ENCODE peak calls at places on chromosomes 12 and 14, in five cellular contexts. Y is breast epithelium; G is HepG2; X is CD8-positive, alpha-beta memory T cell; T is retina. S is an unnamed sample.

GRCh38 chr12:65525501-65526141 is 247.1 kb downstream of the MSRB3 start:
- DNase-seq in Y (no peak), G (no peak), X (no peak), T (no peak), S (no peak)

GRCh38 chr14:62244221-62244620 is 482.0 kb downstream of the SNAPC1 start:
- DNase-seq in Y (no peak), G (no peak), X (no peak), T (no peak), S (no peak)

GRCh38 chr12:53452159-53453077 is 516 bp downstream of the PCBP2 start:
- DNase-seq in Y (peak), G (peak), X (peak), T (peak), S (peak)

GRCh38 chr14:25150934-25151790 is 101.2 kb upstream of the STXBP6 start:
- DNase-seq in Y (no peak), G (peak), X (no peak), T (no peak), S (peak)

GRCh38 chr14:90755661-90756304 is 60.4 kb downstream of the TTC7B start:
- DNase-seq in Y (no peak), G (no peak), X (no peak), T (no peak), S (no peak)

GRCh38 chr12:118328486-118329340 is 44.0 kb downstream of the TAOK3 start:
- DNase-seq in Y (no peak), G (no peak), X (no peak), T (no peak), S (no peak)

GRCh38 chr14:23351681-23352505 is 794 bp downstream of the SLC22A17 start:
- DNase-seq in Y (no peak), G (no peak), X (peak), T (peak), S (peak)

GRCh38 chr12:91171475-91171874 is 11.1 kb downstream of the DCN start:
- DNase-seq in Y (no peak), G (no peak), X (no peak), T (no peak), S (no peak)

GRCh38 chr12:46430340-46430948 is 57.9 kb upstream of the SLC38A2 start:
- DNase-seq in Y (no peak), G (peak), X (peak), T (no peak), S (peak)

GRCh38 chr12:5856692-5857091 is 88.4 kb downstream of the ANO2 start:
- DNase-seq in Y (no peak), G (no peak), X (no peak), T (no peak), S (no peak)

GRCh38 chr14:69049675-69050074 is 70.6 kb upstream of the ACTN1 start:
- DNase-seq in Y (no peak), G (peak), X (no peak), T (no peak), S (peak)

GRCh38 chr12:6188954-6189353 is 11.2 kb upstream of the CD9 start:
- DNase-seq in Y (no peak), G (no peak), X (no peak), T (no peak), S (no peak)

GRCh38 chr14:31203414-31203742 is 4.2 kb downstream of the HECTD1 start:
- DNase-seq in Y (no peak), G (no peak), X (no peak), T (no peak), S (no peak)

GRCh38 chr14:24369463-24369862 is 1.5 kb downstream of the NFATC4 start:
- DNase-seq in Y (no peak), G (no peak), X (no peak), T (no peak), S (no peak)

GRCh38 chr12:41220931-41221330 is 32.8 kb downstream of the PDZRN4 start:
- DNase-seq in Y (no peak), G (no peak), X (no peak), T (no peak), S (no peak)

GRCh38 chr12:28059678-28060077 is 87.1 kb upstream of the PTHLH start:
- DNase-seq in Y (no peak), G (no peak), X (no peak), T (no peak), S (no peak)

GRCh38 chr12:52271157-52271556 is 3.3 kb upstream of the KRT86 start:
- DNase-seq in Y (no peak), G (no peak), X (no peak), T (no peak), S (no peak)

GRCh38 chr14:50736932-50737419 is 68.9 kb upstream of the SAV1 start:
- DNase-seq in Y (no peak), G (no peak), X (no peak), T (no peak), S (no peak)

GRCh38 chr14:21467620-21468019 is 9.1 kb downstream of the RAB2B start:
- DNase-seq in Y (no peak), G (no peak), X (no peak), T (no peak), S (no peak)

GRCh38 chr12:112450725-112451124 is 32.0 kb downstream of the PTPN11 start:
- DNase-seq in Y (no peak), G (no peak), X (no peak), T (no peak), S (no peak)

GRCh38 chr12:107912421-107913004 is 138.0 kb downstream of the ASCL4 start:
- DNase-seq in Y (peak), G (no peak), X (peak), T (peak), S (peak)

GRCh38 chr14:69879175-69880047 is at the start of gene SMOC1:
- DNase-seq in Y (peak), G (peak), X (no peak), T (peak), S (peak)

GRCh38 chr12:4289334-4289878 is 15.8 kb downstream of the CCND2 start:
- DNase-seq in Y (no peak), G (no peak), X (no peak), T (peak), S (no peak)

GRCh38 chr14:61362072-61362750 is 40.8 kb downstream of the PRKCH start:
- DNase-seq in Y (no peak), G (no peak), X (no peak), T (no peak), S (no peak)

S was measured in hepatocyte.